ENCODE peak calls at places on chromosomes 2 and 18, in ten cellular contexts. Q is HCEC 1CT; N is nephron progenitor cell; V is activated CD4-positive, alpha-beta T cell treated with anti-CD3 and anti-CD28 coated beads, Interleukin-2, amount 50 U/mL, for 1 hour; L is natural killer cell; R is WTC11; X is nucleus accumbens; J is mucosa of gallbladder; O is stimulated activated CD4-positive, alpha-beta T cell treated with anti-CD3 and anti-CD28 coated beads, Interleukin-4, amount 100 ng/mL, for 48 hours; W is SHP77 treated with DMSO at 0.1 percent for 48 hours. G is an unnamed sample.

GRCh38 chr2:3491716-3492474 is 27.4 kb downstream of the ADI1 start:
- DNase-seq in J (no peak), L (no peak), N (no peak), V (no peak), Q (no peak), X (no peak), R (no peak), O (no peak), W (no peak), G (no peak)

GRCh38 chr2:54503828-54504227 is 47.7 kb downstream of the SPTBN1 start:
- DNase-seq in O (no peak), J (no peak), Q (peak), V (no peak), W (no peak), N (no peak), X (no peak), L (no peak), R (no peak), G (no peak)

GRCh38 chr2:96470636-96471035 is 34.5 kb downstream of the NEURL3 start:
- DNase-seq in V (peak), N (peak), Q (no peak), X (peak), W (no peak), R (peak), J (peak), L (peak), O (peak), G (peak)

GRCh38 chr18:23970161-23971153 is 44.1 kb upstream of the TTC39C start:
- DNase-seq in R (no peak), L (no peak), O (peak), X (no peak), J (no peak), V (peak), Q (no peak), W (no peak), N (no peak), G (peak)

GRCh38 chr2:210577263-210578071 is 21.1 kb downstream of the CPS1 start:
- DNase-seq in N (peak), J (no peak), L (no peak), W (peak), R (no peak), V (no peak), X (no peak), O (no peak), Q (peak), G (peak)

GRCh38 chr2:239773377-239774141 is 251.6 kb downstream of the NDUFA10 start:
- DNase-seq in X (no peak), N (no peak), W (no peak), O (no peak), V (no peak), Q (no peak), L (no peak), R (no peak), J (no peak), G (no peak)

GRCh38 chr18:13418013-13418710 is 199.6 kb downstream of the LDLRAD4 start:
- DNase-seq in N (no peak), L (no peak), V (no peak), J (no peak), Q (no peak), O (no peak), R (no peak), X (no peak), W (no peak), G (peak)

GRCh38 chr2:237389831-237390230 is 24.1 kb downstream of the COL6A3 start:
- DNase-seq in R (no peak), V (no peak), J (no peak), X (no peak), Q (peak), L (no peak), N (no peak), O (no peak), W (no peak), G (no peak)

GRCh38 chr2:63050186-63050915 is at the start of gene OTX1:
- DNase-seq in L (no peak), V (no peak), R (peak), J (peak), Q (peak), X (no peak), O (no peak), W (peak), N (peak), G (peak)

GRCh38 chr18:61554117-61554776 is 221.0 kb downstream of the CDH20 start:
- DNase-seq in V (peak), Q (no peak), R (no peak), N (no peak), J (no peak), L (peak), W (no peak), X (no peak), O (no peak), G (peak)

GRCh38 chr2:117058366-117058765 is 756.1 kb upstream of the DDX18 start:
- DNase-seq in N (no peak), Q (no peak), R (no peak), W (no peak), X (no peak), J (no peak), L (no peak), V (no peak), O (no peak), G (peak)